ENCODE peak calls at places on chromosomes 16 and 17, in six cellular contexts. W is gastrocnemius medialis, F is DND-41, N is neural progenitor cell, X is lung, Z is heart left ventricle. V is an unnamed sample.

GRCh38 chr16:70653809-70654771 is 7.7 kb downstream of the IL34 start:
- DNase-seq in X (peak), N (peak), Z (peak), W (peak), F (peak), V (peak)

GRCh38 chr17:65696739-65697394 is 135.4 kb upstream of the AXIN2 start:
- DNase-seq in N (no peak), W (no peak), Z (no peak), X (no peak), F (no peak), V (no peak)

GRCh38 chr17:42780816-42781638 is 617 bp downstream of the WNK4 start:
- DNase-seq in Z (no peak), X (no peak), N (peak), W (no peak), F (no peak), V (no peak)

GRCh38 chr16:87569601-87570559 is 32.4 kb upstream of the JPH3 start:
- DNase-seq in N (no peak), F (no peak), X (no peak), W (no peak), Z (no peak), V (no peak)

GRCh38 chr17:32302860-32303649 is 37.4 kb downstream of the RHBDL3 start:
- DNase-seq in N (peak), Z (no peak), W (no peak), X (no peak), F (no peak), V (no peak)

GRCh38 chr16:31427441-31428276 is 501 bp downstream of the COX6A2 start:
- DNase-seq in X (peak), Z (peak), W (peak), F (no peak), N (no peak), V (no peak)

GRCh38 chr17:36675250-36675649 is 73.9 kb downstream of the MRM1 start:
- DNase-seq in N (no peak), W (no peak), F (peak), Z (no peak), X (no peak), V (peak)

GRCh38 chr16:75296606-75297005 is 45.2 kb upstream of the BCAR1 start:
- DNase-seq in W (no peak), X (no peak), F (no peak), N (no peak), Z (peak), V (no peak)

GRCh38 chr17:29592850-29593545 is at the start of gene ANKRD13B:
- DNase-seq in X (no peak), N (peak), Z (no peak), W (no peak), F (peak), V (no peak)

GRCh38 chr17:1779571-1780074 is 17.8 kb downstream of the SERPINF1 start:
- DNase-seq in W (peak), F (no peak), Z (peak), X (peak), N (no peak), V (no peak)

GRCh38 chr17:60160829-60161501 is 11.2 kb downstream of the CA4 start:
- DNase-seq in F (no peak), N (no peak), X (no peak), Z (no peak), W (no peak), V (no peak)

GRCh38 chr16:67672739-67673662 is 6.4 kb downstream of the C16orf86 start:
- DNase-seq in N (peak), F (peak), Z (peak), W (peak), X (peak), V (no peak)

GRCh38 chr17:63701477-63702222 is 1.7 kb upstream of the LIMD2 start:
- DNase-seq in F (peak), N (no peak), Z (no peak), X (no peak), W (no peak), V (peak)

GRCh38 chr16:54422569-54422978 is 136.0 kb upstream of the IRX3 start:
- DNase-seq in X (no peak), Z (no peak), N (no peak), F (no peak), W (no peak), V (no peak)

GRCh38 chr17:5874486-5874885 is 195.7 kb upstream of the WSCD1 start:
- DNase-seq in X (no peak), W (no peak), F (no peak), Z (no peak), N (no peak), V (no peak)

GRCh38 chr17:3524024-3524423 is 33.6 kb downstream of the TRPV3 start:
- DNase-seq in X (no peak), F (no peak), N (no peak), W (no peak), Z (no peak), V (no peak)

GRCh38 chr17:11668633-11669032 is 70.4 kb downstream of the DNAH9 start:
- DNase-seq in W (no peak), N (peak), Z (no peak), F (no peak), X (no peak), V (no peak)

GRCh38 chr16:56357765-56358322 is 67.5 kb downstream of the AMFR start:
- DNase-seq in W (peak), Z (peak), X (no peak), F (no peak), N (peak), V (no peak)

GRCh38 chr17:77284023-77284617 is 143.4 kb downstream of the SEC14L1 start:
- DNase-seq in F (no peak), X (no peak), N (no peak), Z (no peak), W (no peak), V (no peak)

GRCh38 chr17:30520882-30521281 is 43.7 kb downstream of the GOSR1 start:
- DNase-seq in W (no peak), Z (no peak), X (no peak), N (no peak), F (no peak), V (no peak)

DNA sequence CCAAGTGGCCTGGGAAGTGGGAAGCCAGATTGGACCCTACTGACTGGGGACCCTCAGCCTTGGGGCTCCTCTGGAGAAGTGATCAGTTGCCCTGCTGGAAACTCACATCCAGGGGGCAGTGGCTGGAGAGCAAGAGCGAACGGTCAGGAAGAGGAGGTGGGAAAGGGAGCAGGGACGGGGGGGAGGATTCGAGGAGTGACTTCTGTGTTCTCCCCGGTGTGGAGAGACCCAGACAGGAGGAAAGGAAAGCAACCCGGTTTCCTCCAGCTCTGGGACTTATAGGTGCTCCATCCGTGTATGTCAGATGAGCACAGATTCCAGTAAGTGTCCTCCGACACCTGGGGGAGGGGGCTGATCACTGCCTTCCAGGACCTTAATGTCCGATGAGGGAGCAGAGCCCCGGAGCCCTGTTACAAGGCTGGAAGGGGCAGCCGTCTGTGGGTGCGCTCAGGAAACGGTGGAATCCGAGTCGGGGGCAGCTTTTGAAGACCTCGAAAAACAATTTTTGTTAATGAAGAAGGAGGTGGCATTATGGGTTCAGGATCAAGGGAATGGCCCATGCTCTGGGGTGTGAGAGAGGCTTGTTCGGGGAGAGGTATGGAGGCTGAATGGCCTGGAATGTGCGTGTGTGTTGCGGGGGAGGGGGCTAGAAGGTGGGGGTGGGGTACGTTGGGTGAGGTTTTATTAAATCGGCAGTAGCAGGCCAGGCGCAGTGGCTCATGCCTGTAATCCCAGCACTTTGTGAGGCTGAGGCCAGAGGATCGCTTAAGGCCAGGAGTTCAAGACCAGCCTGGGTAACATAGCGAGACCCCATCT is 34.8 kb upstream of the NDRG4 start:
- DNase-seq in F (no peak), N (peak), X (no peak), W (no peak), Z (peak), V (no peak)
- H3K4me3 ChIP-seq in F (no peak), N (peak), X (peak), W (peak), Z (peak), V (no peak)

DNA sequence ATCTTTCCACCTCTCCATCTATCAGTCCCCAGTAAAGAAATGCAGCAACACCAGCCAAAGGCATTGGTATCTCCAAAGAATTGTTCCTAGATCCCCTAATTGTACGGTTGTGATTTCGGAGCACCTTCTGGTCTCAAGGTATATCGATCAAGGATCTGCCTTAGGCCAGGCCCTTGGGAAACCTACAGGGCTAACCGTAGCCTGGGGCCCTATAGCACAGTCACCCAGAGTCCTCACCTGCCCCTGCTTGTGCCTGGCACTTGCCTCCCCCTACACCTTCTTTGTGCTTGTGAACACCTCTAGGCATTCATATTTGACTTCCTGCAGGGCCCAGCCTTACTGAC is 16.8 kb upstream of the AURKB start:
- DNase-seq in X (no peak), F (no peak), N (no peak), Z (no peak), W (no peak), V (no peak)
- H3K4me3 ChIP-seq in X (no peak), F (no peak), N (peak), Z (peak), W (no peak), V (no peak)

GRCh38 chr16:66578596-66579531 is at the start of gene CMTM2:
- DNase-seq in F (peak), Z (no peak), W (no peak), N (no peak), X (no peak), V (no peak)
- H3K4me3 ChIP-seq in F (no peak), Z (peak), W (peak), N (no peak), X (peak), V (no peak)

DNA sequence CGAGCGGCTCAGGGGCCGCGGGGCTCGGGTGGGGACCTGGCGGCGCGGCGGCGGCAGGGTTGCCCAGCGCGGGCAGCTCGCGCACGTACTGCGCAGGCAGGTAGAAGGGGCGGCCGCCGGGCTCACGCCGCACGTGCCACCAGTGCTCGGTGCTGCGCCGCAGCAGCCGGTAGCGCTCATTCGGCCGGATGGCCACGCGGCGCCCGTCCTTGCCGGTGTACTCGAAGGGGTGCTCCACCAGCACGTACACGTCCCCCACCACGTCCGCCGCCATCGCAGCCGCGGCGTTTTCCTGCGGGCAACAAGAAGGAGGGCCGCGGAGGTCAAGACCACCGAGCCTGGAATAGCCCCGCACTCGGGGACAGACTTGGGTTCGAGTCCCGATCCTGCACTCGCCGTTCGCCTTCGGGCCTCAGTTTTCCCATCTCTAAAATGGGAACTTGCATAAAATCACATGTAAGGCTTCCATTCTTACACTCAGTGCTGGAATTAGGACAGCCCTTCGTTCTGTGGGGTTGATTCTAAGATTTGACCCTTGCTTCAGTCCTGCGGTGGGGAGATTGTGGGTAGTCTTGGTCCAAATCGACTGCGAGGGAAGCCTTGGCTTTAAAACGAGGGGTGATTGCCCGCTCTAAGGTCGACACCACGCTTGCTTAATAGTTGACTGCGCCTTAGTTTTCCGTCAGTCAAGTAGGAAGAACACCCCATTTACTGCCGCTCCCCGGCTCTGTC is 2.5 kb downstream of the ARHGAP27 start:
- DNase-seq in W (no peak), F (no peak), X (no peak), Z (no peak), N (no peak), V (no peak)
- H3K4me3 ChIP-seq in W (no peak), F (no peak), X (no peak), Z (peak), N (peak), V (no peak)

DNA sequence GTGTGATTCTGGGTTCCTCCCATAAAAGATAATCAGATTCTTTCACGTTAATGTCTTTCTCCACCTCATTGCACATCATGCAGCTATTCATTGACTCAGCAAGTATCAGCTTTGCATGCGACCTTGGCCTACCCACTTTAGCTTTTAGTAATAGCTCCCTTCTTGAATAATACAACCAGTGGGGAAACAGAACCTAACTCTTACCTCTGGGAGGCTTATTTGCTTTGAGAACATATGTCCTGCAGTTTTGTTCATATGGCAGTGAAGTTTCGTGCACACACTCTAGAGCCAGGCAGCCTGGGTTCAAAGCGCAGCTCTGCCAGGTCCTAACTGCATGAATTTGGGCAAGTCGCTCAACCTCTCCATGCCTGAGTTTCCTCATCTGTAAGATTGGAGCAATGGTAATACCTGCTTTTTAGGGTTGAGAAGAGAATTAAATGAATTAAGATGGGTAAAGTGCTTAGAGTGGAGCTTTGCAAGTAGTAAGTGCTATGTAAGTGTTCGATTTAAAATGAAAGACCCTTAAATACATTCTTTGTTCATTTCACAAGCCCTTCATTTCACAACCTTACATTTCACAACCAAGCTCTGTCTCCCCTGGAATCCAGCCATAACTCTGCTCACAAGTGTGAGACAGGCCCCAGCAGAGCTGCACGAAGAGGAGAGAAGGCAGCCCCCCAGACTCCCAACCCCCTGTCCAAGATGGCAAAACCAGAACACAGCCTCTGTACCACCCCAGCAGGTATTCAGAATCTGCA is 29.3 kb downstream of the MAPT start:
- DNase-seq in X (no peak), W (no peak), Z (no peak), F (no peak), N (no peak), V (no peak)
- H3K4me3 ChIP-seq in X (no peak), W (no peak), Z (no peak), F (no peak), N (no peak), V (no peak)

GRCh38 chr17:81961554-81962498 is 839 bp upstream of the NOTUM start:
- DNase-seq in N (peak), W (no peak), F (no peak), Z (no peak), X (no peak), V (no peak)
- H3K4me3 ChIP-seq in N (peak), W (peak), F (no peak), Z (peak), X (no peak), V (no peak)

GRCh38 chr16:66269631-66270332 is 96.7 kb upstream of the CDH5 start:
- DNase-seq in W (no peak), N (no peak), X (no peak), F (no peak), Z (no peak), V (no peak)

GRCh38 chr16:66271074-66272060 is 95.1 kb upstream of the CDH5 start:
- DNase-seq in W (no peak), N (no peak), Z (no peak), X (no peak), F (no peak), V (no peak)

GRCh38 chr16:66273036-66273435 is 93.5 kb upstream of the CDH5 start:
- DNase-seq in Z (no peak), F (no peak), W (no peak), N (no peak), X (no peak), V (no peak)

GRCh38 chr16:66272461-66272860 is 94.0 kb upstream of the CDH5 start:
- DNase-seq in F (no peak), W (no peak), Z (no peak), N (no peak), X (no peak), V (no peak)

GRCh38 chr16:66270333-66270927 is 96.1 kb upstream of the CDH5 start:
- DNase-seq in Z (peak), X (peak), F (peak), W (no peak), N (peak), V (peak)
- H3K4me3 ChIP-seq in Z (peak), X (no peak), F (no peak), W (no peak), N (no peak), V (no peak)

GRCh38 chr16:695355-696089 is 5.3 kb upstream of the WDR24 start:
- DNase-seq in Z (no peak), X (no peak), W (no peak), F (no peak), N (peak), V (peak)
- H3K4me3 ChIP-seq in Z (peak), X (peak), W (no peak), F (no peak), N (peak), V (peak)